ENCODE peak calls at places on chromosomes 5 and 9, in six cellular contexts. U is GM20000, S is foreskin fibroblast, I is astrocyte of the spinal cord, T is Peyer's patch, Z is tibial nerve. E is an unnamed sample.

GRCh38 chr5:179553875-179554274 is 3.5 kb downstream of the RUFY1 start:
- DNase-seq in U (no peak), S (peak), T (no peak), Z (no peak), I (peak), E (no peak)

GRCh38 chr5:1017056-1017455 is 8.5 kb downstream of the NKD2 start:
- DNase-seq in Z (no peak), T (no peak), U (no peak), S (no peak), I (no peak), E (no peak)

GRCh38 chr5:7179364-7179763 is 216.6 kb upstream of the ADCY2 start:
- DNase-seq in Z (no peak), T (no peak), S (no peak), I (no peak), U (no peak), E (no peak)

GRCh38 chr5:125209650-125210049 is 463.2 kb upstream of the ZNF608 start:
- DNase-seq in U (no peak), I (no peak), T (no peak), S (peak), Z (no peak), E (no peak)

GRCh38 chr5:81698806-81699205 is 52.1 kb downstream of the SSBP2 start:
- DNase-seq in I (no peak), U (no peak), Z (no peak), S (no peak), T (no peak), E (no peak)

GRCh38 chr5:109585012-109585599 is 104.6 kb upstream of the MAN2A1 start:
- DNase-seq in S (peak), I (no peak), T (no peak), Z (no peak), U (no peak), E (no peak)

GRCh38 chr5:146447734-146448380 is 724 bp downstream of the TCERG1 start:
- DNase-seq in T (no peak), I (peak), Z (no peak), S (peak), U (no peak), E (peak)

GRCh38 chr5:129392681-129393080 is 67.4 kb upstream of the ADAMTS19 start:
- DNase-seq in U (no peak), T (no peak), S (no peak), I (no peak), Z (no peak), E (no peak)

GRCh38 chr5:2946315-2946714 is 194.8 kb upstream of the IRX2 start:
- DNase-seq in I (no peak), S (no peak), Z (no peak), U (no peak), T (no peak), E (no peak)

GRCh38 chr5:108003178-108003577 is 332.4 kb upstream of the EFNA5 start:
- DNase-seq in I (peak), T (no peak), Z (no peak), U (peak), S (peak), E (peak)

GRCh38 chr5:144142826-144143167 is 27.7 kb downstream of the YIPF5 start:
- DNase-seq in S (no peak), Z (no peak), I (no peak), U (no peak), T (no peak), E (no peak)

GRCh38 chr5:2223303-2223702 is 340.6 kb upstream of the IRX4 start:
- DNase-seq in U (no peak), I (no peak), T (no peak), Z (no peak), S (peak), E (no peak)

GRCh38 chr9:12859704-12860251 is 85.0 kb downstream of the LURAP1L start:
- DNase-seq in S (peak), Z (no peak), U (no peak), I (peak), T (no peak), E (no peak)

GRCh38 chr5:147857302-147858129 is 21.0 kb upstream of the SCGB3A2 start:
- DNase-seq in U (peak), I (peak), T (no peak), S (peak), Z (peak), E (peak)

GRCh38 chr5:53048248-53048647 is 59.1 kb downstream of the ITGA2 start:
- DNase-seq in S (no peak), Z (no peak), T (no peak), U (no peak), I (no peak), E (no peak)

GRCh38 chr5:143101740-143102386 is 301.6 kb downstream of the NR3C1 start:
- DNase-seq in Z (no peak), T (no peak), U (no peak), S (no peak), I (no peak), E (peak)

GRCh38 chr5:14149672-14150053 is 6.5 kb downstream of the TRIO start:
- DNase-seq in I (no peak), U (no peak), T (no peak), Z (no peak), S (no peak), E (no peak)

GRCh38 chr5:122473138-122473843 is 161.3 kb downstream of the SNCAIP start:
- DNase-seq in I (no peak), U (no peak), S (peak), T (no peak), Z (no peak), E (no peak)

GRCh38 chr9:124551472-124552339 is 44.5 kb upstream of the NR5A1 start:
- DNase-seq in U (peak), I (peak), T (no peak), Z (no peak), S (peak), E (peak)

GRCh38 chr9:90547896-90548295 is 94.7 kb downstream of the DIRAS2 start:
- DNase-seq in Z (no peak), T (no peak), U (no peak), S (no peak), I (no peak), E (no peak)

GRCh38 chr9:107707915-107708441 is 218.4 kb upstream of the KLF4 start:
- DNase-seq in U (no peak), S (peak), T (no peak), Z (no peak), I (peak), E (no peak)

GRCh38 chr9:22117511-22118388 is 108.6 kb upstream of the CDKN2B start:
- DNase-seq in Z (no peak), I (peak), S (peak), T (peak), U (no peak), E (no peak)

GRCh38 chr9:22116751-22117150 is 107.6 kb upstream of the CDKN2B start:
- DNase-seq in I (no peak), U (no peak), T (no peak), S (no peak), Z (no peak), E (no peak)

GRCh38 chr9:22118810-22119479 is 109.8 kb upstream of the CDKN2B start:
- DNase-seq in T (no peak), I (no peak), S (no peak), U (no peak), Z (no peak), E (no peak)

GRCh38 chr9:22120595-22120994 is 111.5 kb upstream of the CDKN2B start:
- DNase-seq in I (no peak), U (no peak), Z (no peak), T (no peak), S (no peak), E (no peak)

DNA sequence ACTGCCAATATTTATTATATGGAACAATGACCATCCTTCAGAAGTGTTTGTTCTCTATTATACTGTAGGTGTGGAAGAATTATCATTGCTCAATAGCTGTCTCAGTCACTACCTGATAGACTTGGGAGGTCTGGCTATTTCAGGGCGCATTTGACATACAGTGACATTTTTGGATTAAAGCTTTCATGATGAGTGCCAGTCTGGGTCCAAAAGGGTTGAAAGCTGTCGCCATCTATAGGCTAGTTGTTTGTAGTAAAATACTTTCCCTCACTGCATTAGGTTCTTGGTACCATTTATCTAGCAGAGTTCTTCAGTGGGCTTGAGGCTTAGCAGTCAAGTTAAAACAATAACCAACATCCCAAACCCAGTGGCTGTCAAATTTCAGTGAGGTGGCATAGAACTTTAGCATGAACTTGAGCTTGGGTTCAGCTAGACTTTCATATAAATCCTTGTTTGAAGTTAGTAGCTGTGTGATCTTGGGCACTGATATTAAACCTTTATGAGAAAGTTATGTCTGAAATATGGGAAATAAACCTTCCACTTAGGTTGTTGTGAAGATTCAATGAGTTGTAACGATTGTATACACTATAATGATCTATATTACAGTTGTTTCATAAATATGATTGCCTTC is 110.5 kb upstream of the CDKN2B start:
- DNase-seq in S (peak), T (no peak), Z (no peak), I (peak), U (no peak), E (peak)
- TF ChIP-seq CTCF in S (peak), T (no peak), Z (peak), I (peak), U (peak), E (peak)

GRCh38 chr9:128103589-128103962 is 24.0 kb downstream of the PTGES2 start:
- DNase-seq in U (no peak), I (no peak), Z (no peak), T (no peak), S (no peak), E (peak)
- TF ChIP-seq CTCF in U (no peak), I (peak), Z (no peak), T (no peak), S (no peak), E (peak)

DNA sequence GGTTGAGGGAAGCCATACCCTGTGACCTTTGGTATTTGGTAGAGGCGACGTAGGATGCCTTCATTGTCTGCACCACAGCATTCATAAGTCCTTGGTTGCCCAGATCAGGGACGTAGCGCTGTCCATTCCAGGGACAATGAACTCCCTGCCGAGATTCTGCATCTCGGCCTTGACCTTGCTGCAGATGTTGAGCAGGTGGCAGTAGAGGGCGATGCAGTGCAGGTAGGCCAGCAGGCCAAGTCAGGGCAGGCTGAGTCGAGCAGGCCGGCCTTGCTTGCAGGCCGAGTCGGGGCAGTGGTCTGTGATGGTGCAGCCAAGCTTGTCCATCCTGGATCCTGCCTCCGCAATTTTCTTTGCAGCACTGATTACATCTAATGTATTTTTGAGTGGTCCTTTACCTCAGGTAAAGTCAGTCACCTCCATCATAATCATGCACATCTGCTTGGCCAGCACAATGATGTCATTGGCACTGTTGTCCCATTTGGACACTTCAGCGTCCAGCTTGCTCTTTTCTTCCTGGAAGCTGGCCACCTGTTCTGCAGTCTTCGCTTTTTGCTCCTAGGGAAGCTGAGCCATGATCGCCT is 93.4 kb upstream of the CCDC112 start:
- DNase-seq in Z (no peak), T (no peak), S (no peak), I (no peak), U (no peak), E (peak)
- TF ChIP-seq CTCF in Z (no peak), T (no peak), S (no peak), I (no peak), U (no peak), E (no peak)

GRCh38 chr5:118960557-118960956 is 27.8 kb downstream of the DTWD2 start:
- DNase-seq in T (no peak), I (no peak), Z (no peak), S (no peak), U (no peak), E (no peak)

GRCh38 chr5:118953652-118954005 is 34.7 kb downstream of the DTWD2 start:
- DNase-seq in I (no peak), U (no peak), T (no peak), Z (no peak), S (no peak), E (no peak)

GRCh38 chr5:118952992-118953651 is 35.2 kb downstream of the DTWD2 start:
- DNase-seq in T (no peak), S (peak), Z (no peak), U (no peak), I (no peak), E (no peak)

GRCh38 chr5:118956727-118957126 is 31.6 kb downstream of the DTWD2 start:
- DNase-seq in Z (no peak), S (peak), U (no peak), T (no peak), I (peak), E (no peak)
- TF ChIP-seq CTCF in Z (peak), S (peak), U (no peak), T (no peak), I (peak), E (peak)

GRCh38 chr9:73565833-73566465 is 414.3 kb downstream of the ANXA1 start:
- DNase-seq in U (peak), Z (no peak), S (peak), T (no peak), I (peak), E (peak)
- TF ChIP-seq CTCF in U (peak), Z (peak), S (peak), T (no peak), I (peak), E (no peak)

DNA sequence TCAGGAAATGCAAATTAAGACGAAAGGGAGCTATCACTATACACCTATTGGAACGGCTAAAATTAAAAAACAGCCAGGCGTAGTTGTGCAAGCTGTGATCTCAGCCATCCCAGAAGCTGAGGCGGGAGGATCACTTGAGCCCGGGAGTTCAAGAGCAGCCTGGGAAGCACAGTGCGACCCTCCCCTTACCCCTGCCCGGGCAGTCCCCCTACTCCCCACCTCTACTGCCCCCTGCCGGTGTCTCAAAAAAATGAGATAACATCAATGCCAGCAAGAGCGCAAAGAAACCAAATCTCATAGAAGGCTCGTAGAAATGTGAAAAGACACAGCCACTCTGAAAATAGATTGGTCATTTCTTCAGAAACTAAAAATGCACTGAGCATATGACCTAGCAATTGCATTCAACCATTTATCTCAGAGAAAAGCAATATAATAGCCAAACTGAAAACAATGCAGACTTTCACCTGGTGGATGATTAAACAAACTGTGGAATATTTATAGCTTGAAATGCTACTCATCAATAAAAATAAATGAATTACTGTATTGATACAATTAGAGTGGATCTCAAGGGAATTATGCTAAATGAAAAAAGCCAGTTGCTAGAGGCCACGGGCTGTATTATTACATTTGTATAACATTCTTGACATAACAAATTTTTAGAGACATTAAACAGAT is 20.6 kb downstream of the OR2V2 start:
- DNase-seq in U (no peak), I (no peak), T (no peak), Z (no peak), S (peak), E (peak)
- TF ChIP-seq CTCF in U (peak), I (peak), T (no peak), Z (peak), S (peak), E (peak)

DNA sequence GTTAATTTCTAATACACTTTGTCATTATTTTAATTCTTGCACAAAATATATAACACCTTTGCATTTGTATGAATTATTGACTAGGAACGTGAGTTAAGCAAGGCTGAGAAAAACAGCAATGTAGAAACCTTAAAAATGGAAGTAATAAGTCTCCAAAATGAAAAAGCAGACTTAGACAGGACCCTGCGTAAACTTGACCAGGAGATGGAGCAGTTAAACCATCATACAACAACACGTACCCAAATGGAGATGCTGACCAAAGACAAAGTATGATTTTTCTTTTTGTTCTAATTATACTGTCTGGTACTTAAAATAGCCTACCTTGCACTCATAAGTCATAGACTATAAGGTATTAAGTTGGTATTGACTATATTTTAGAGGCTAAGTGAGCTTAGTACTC is 34.4 kb downstream of the RAD50 start:
- DNase-seq in U (peak), S (peak), I (peak), Z (no peak), T (no peak), E (peak)
- TF ChIP-seq CTCF in U (no peak), S (no peak), I (peak), Z (no peak), T (no peak), E (no peak)

GRCh38 chr9:19171271-19171670 is 44.0 kb upstream of the PLIN2 start:
- DNase-seq in U (no peak), S (no peak), T (no peak), Z (no peak), I (no peak), E (no peak)

GRCh38 chr9:19173598-19174125 is 46.4 kb upstream of the PLIN2 start:
- DNase-seq in T (no peak), U (no peak), S (peak), Z (no peak), I (no peak), E (no peak)

DNA sequence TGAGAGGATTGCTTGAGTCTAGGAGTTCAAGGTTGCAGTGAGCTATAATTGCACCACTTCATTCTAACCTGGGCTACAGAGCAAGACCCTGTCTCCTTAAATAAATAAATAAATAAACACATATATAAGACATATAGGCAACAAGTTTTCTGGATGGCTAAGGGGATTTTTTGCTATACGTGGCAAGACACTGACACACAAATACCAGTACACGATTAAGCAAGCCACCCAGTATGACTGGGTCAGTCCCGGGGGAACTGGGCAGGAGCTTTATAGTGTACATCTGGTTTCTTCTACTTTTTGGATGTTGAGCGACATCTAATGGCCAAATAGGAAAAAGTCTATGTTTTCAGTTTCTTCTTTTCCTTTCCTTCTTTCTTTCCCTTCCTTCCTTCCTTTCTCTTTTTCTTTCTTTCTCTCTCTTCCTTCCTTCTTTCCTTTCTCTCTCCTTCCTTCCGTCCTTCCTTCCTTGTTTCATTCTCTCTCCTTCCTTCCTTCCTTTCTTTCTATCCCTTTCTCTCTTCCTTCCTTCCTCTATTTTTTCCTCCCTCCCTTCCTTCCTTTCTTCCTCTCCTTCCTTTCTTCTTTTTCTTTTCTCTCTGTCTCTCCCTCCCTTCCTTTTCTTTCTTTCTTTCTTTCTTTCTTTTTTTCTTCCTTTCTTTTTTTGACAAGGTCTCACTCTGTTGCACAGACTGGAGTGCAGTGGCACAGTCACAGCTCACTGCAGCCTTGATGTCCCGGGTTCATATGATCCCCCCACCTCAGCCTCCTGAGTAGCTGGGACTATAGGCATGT is 47.0 kb upstream of the PLIN2 start:
- DNase-seq in U (peak), Z (peak), S (peak), I (peak), T (no peak), E (peak)
- TF ChIP-seq CTCF in U (peak), Z (peak), S (peak), I (peak), T (peak), E (peak)

E was measured in activated CD8-positive, alpha-beta T cell treated with anti-CD3 and anti-CD28 coated beads for 36 hours.